ENCODE peak calls at places on chromosome 10, in seven cellular contexts. L, O, F, C, G, Z and M are unnamed samples.

GRCh38 chr10:119030421-119031250 is 1.1 kb downstream of the NANOS1 start:
- DNase-seq in L (no peak), O (peak; percentile 16), F (peak; percentile 49), C (peak; percentile 39), G (peak; percentile 89), Z (peak; percentile 80), M (no peak)

GRCh38 chr10:126431816-126432215 is 43.5 kb upstream of the ADAM12 start:
- DNase-seq in L (no peak), O (no peak), F (no peak), C (no peak), G (no peak), Z (no peak), M (no peak)

GRCh38 chr10:33037726-33038125 is 79.7 kb upstream of the ITGB1 start:
- DNase-seq in L (no peak), O (no peak), F (no peak), C (no peak), G (no peak), Z (no peak), M (no peak)

GRCh38 chr10:112230325-112230988 is 46.9 kb upstream of the GPAM start:
- DNase-seq in L (no peak), O (no peak), F (no peak), C (no peak), G (no peak), Z (no peak), M (no peak)

GRCh38 chr10:127228195-127228785 is 31.9 kb upstream of the INSYN2A start:
- DNase-seq in L (no peak), O (no peak), F (peak; percentile 6), C (no peak), G (no peak), Z (no peak), M (no peak)

GRCh38 chr10:119480667-119481066 is 61.9 kb downstream of the RGS10 start:
- DNase-seq in L (no peak), O (no peak), F (no peak), C (no peak), G (no peak), Z (no peak), M (no peak)

GRCh38 chr10:117496616-117497028 is 45.9 kb upstream of the EMX2 start:
- DNase-seq in L (peak; percentile 32), O (peak; percentile 66), F (peak; percentile 75), C (peak; percentile 67), G (peak; percentile 62), Z (peak; percentile 80), M (peak; percentile 47)

GRCh38 chr10:98510412-98510995 is 63.8 kb upstream of the HPS1 start:
- DNase-seq in L (no peak), O (no peak), F (no peak), C (no peak), G (no peak), Z (no peak), M (no peak)

GRCh38 chr10:124339951-124340760 is 78.6 kb downstream of the OAT start:
- DNase-seq in L (no peak), O (no peak), F (peak; percentile 88), C (no peak), G (no peak), Z (no peak), M (no peak)

GRCh38 chr10:75910032-75910431 is 478.6 kb downstream of the LRMDA start:
- DNase-seq in L (no peak), O (no peak), F (peak; percentile 50), C (no peak), G (no peak), Z (no peak), M (no peak)

GRCh38 chr10:32112055-32112454 is 55.8 kb upstream of the KIF5B start:
- DNase-seq in L (no peak), O (no peak), F (peak; percentile 62), C (no peak), G (no peak), Z (no peak), M (no peak)

GRCh38 chr10:17423641-17424186 is 30.7 kb downstream of the ST8SIA6 start:
- DNase-seq in L (no peak), O (no peak), F (no peak), C (no peak), G (no peak), Z (no peak), M (no peak)

GRCh38 chr10:95039281-95039680 is 30.0 kb downstream of the CYP2C8 start:
- DNase-seq in L (no peak), O (no peak), F (no peak), C (no peak), G (no peak), Z (no peak), M (no peak)

GRCh38 chr10:123836418-123837145 is 55.0 kb downstream of the CPXM2 start:
- DNase-seq in L (no peak), O (no peak), F (no peak), C (no peak), G (no peak), Z (no peak), M (no peak)

GRCh38 chr10:110802551-110803238 is 69.0 kb upstream of the PDCD4 start:
- DNase-seq in L (no peak), O (no peak), F (peak; percentile 85), C (peak; percentile 56), G (peak; percentile 60), Z (peak; percentile 52), M (peak; percentile 4)